ENCODE peak calls at places on chromosomes 2 and 18, in six cellular contexts. L is spleen, D is sigmoid colon, P is stomach, O is prostate gland, H is H1. S is an unnamed sample.

GRCh38 chr18:79851489-79851888 is 53.8 kb downstream of the KCNG2 start:
- DNase-seq in D (no peak), L (peak; percentile 14), P (no peak), O (no peak), H (peak; percentile 7), S (no peak)

GRCh38 chr2:98346259-98347236 is at the start of gene CNGA3:
- DNase-seq in H (peak; percentile 85), D (no peak), L (no peak), O (no peak), P (no peak), S (no peak)

GRCh38 chr2:119011910-119012209 is 69.9 kb downstream of the MARCO start:
- DNase-seq in H (no peak), O (no peak), P (no peak), D (no peak), L (no peak), S (no peak)

GRCh38 chr18:37778417-37779165 is 213.0 kb upstream of the CELF4 start:
- DNase-seq in O (peak; percentile 14), D (no peak), H (peak; percentile 97), P (peak; percentile 46), L (peak; percentile 82), S (peak; percentile 53)

GRCh38 chr2:43222472-43223146 is 3.8 kb downstream of the ZFP36L2 start:
- DNase-seq in P (no peak), D (no peak), L (peak; percentile 45), H (no peak), O (no peak), S (no peak)

GRCh38 chr2:3335001-3335400 is 42.6 kb downstream of the EIPR1 start:
- DNase-seq in D (no peak), P (no peak), H (no peak), O (no peak), L (peak; percentile 34), S (no peak)

GRCh38 chr2:160075171-160075570 is 12.8 kb upstream of the PLA2R1 start:
- DNase-seq in O (no peak), D (no peak), P (peak; percentile 32), H (no peak), L (no peak), S (no peak)

GRCh38 chr18:78239090-78239457 is 740.5 kb upstream of the SALL3 start:
- DNase-seq in O (no peak), L (no peak), D (no peak), P (no peak), H (no peak), S (no peak)

GRCh38 chr18:10791141-10791808 is 265.4 kb downstream of the NAPG start:
- DNase-seq in O (no peak), D (peak; percentile 81), P (no peak), H (no peak), L (no peak), S (no peak)

GRCh38 chr2:43059183-43059897 is 167.1 kb downstream of the ZFP36L2 start:
- DNase-seq in H (no peak), L (peak; percentile 75), O (peak; percentile 56), P (no peak), D (peak; percentile 93), S (peak; percentile 47)

DNA sequence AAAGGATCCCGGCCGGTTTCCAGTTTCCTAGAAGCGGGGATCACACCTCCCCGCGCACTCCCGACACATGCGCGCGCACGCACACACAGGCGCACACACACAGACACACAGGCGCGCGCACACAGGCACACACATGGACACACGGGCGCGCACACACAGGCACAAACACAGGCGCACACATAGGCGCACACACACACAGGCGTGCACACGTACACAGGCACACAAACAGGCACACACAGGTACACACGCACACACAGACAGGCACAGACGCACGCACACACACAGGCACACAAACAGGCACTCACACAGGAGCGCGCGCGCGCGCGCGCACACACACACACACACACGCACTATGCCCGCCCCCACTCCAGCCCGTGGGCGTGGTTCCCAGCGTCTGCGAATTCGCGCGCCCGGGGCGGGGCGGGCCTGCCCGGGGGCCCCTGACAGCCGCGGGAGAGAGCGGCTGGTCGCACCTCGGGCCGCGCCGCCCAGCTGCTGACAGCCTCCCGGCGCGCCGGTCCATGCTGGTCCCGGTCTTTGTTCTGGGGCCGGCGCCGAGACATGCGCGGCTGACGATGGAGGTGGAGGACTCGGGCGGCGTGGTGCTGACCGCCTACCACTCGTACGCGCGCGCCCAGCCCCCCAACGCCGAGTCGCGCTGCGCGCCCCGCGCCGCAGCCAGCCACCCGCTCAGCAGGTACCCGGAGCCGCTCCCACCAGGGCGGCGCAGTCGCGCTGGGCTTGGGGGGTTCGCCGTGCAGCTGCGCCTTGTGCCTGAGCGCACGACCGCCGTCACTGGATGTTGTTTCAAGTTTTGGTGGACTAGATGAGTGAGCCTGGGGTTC is at the start of gene ARHGAP28:
- DNase-seq in L (peak; percentile 87), P (peak; percentile 70), D (peak; percentile 89), O (peak; percentile 66), H (peak; percentile 83), S (peak; percentile 25)
- TF ChIP-seq POLR2A in L (peak; percentile 75), P (no peak), D (no peak), O (peak; percentile 35), H (peak; percentile 77), S (no peak)

DNA sequence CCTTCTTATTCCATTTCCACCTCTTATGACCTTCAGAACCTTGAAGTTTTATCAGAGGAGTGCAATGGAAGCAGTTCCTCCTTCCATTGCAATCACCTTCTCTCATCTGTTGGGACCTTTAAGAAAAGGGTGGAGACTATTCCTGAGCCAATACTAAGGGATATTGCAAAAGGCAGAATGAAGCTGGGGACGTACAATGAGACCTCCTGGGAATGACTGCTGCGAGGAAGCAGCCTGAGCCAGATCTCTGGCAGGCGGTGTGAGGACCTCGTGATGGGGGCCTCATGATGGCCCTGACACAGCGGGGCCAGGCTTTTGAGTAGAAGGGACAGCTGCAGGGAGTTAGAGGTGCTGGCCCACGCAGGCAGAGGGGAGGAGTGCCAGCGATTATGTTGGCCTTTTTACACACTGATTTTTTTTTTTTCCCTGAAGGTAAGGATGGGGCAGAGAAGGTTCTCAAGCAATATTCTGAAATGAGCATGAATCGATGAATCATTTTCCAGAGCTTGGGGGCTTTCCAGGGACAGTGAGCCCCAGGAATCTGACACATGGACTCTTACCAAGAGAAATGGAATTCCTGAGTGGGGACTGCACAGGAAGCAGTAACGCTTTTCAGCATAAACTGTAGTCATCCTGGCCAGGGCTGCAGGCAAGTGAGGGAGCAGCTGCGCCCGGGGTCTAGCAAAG is 40.0 kb upstream of the LAPTM4A start:
- DNase-seq in P (no peak), D (peak; percentile 94), H (no peak), L (no peak), O (no peak), S (no peak)
- TF ChIP-seq POLR2AphosphoS5 in P (peak; percentile 24), D (peak; percentile 19), H (no peak), L (no peak), O (no peak), S (no peak)

GRCh38 chr2:70086278-70086837 is 919 bp upstream of the PCBP1 start:
- DNase-seq in O (peak; percentile 58), L (peak; percentile 95), D (peak; percentile 87), P (peak; percentile 68), H (peak; percentile 80), S (no peak)
- TF ChIP-seq POLR2A in O (no peak), L (no peak), D (no peak), P (no peak), H (no peak), S (peak; percentile 88)

GRCh38 chr2:109497911-109498870 is 115.6 kb downstream of the SEPTIN10 start:
- DNase-seq in D (no peak), P (no peak), H (no peak), L (no peak), O (no peak), S (no peak)

GRCh38 chr2:109497447-109497846 is 116.3 kb downstream of the SEPTIN10 start:
- DNase-seq in P (no peak), H (no peak), D (no peak), O (no peak), L (no peak), S (no peak)

GRCh38 chr2:109493176-109493935 is 120.4 kb downstream of the SEPTIN10 start:
- DNase-seq in O (no peak), D (no peak), P (no peak), H (no peak), L (no peak), S (no peak)

GRCh38 chr2:109494351-109494750 is 119.4 kb downstream of the SEPTIN10 start:
- DNase-seq in D (no peak), P (peak; percentile 47), L (no peak), O (no peak), H (no peak), S (no peak)

GRCh38 chr2:109494842-109495241 is 118.9 kb downstream of the SEPTIN10 start:
- DNase-seq in O (no peak), H (no peak), L (no peak), D (no peak), P (peak; percentile 62), S (no peak)
- TF ChIP-seq POLR2AphosphoS5 in O (no peak), H (no peak), L (no peak), D (no peak), P (no peak), S (no peak)

DNA sequence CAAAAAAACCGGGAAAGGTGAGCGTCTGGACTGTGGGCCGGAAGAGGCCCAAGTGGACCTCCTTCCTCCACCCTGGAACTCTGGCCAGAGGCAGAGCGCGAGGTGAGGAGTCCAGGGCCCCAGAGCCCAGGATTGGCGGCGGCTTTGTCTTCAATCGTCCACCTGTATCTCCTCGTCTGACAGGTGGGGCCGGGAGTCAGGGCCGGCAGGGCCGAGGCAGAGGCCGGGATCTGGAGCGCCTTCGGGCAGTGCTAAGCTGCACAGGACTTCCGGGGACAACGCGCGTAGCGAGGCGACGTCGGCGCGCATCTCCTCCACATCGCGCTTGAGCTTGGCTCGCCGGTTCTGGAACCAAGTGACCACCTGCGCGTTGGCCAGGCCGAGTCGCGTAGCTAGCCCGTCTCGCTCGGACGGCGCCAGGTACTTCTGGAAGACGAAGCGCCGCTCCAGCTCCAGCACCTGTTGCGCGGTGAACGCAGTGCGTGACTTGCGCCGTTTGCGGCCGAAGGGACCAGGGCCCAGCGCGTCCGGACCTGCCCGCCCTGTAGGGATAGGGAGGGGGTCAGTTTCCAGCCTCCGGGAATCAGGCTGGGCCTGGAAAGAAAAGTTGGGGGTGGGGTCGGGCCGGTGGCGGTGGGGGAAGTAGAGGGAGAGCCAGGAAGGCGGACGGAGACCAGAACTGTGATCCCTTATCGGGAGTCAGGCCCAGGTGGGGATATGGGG is 1.5 kb downstream of the LBX2 start:
- DNase-seq in H (peak; percentile 79), D (no peak), O (no peak), L (peak; percentile 83), P (peak; percentile 34), S (no peak)
- TF ChIP-seq POLR2A in H (no peak), D (no peak), O (no peak), L (no peak), P (no peak), S (no peak)

GRCh38 chr18:55301196-55301540 is 286.8 kb downstream of the TCF4 start:
- DNase-seq in L (no peak), O (no peak), D (no peak), H (no peak), P (no peak), S (no peak)

GRCh38 chr18:55302337-55302833 is 285.6 kb downstream of the TCF4 start:
- DNase-seq in O (no peak), L (no peak), D (no peak), H (no peak), P (no peak), S (no peak)

GRCh38 chr18:55301836-55302235 is 286.2 kb downstream of the TCF4 start:
- DNase-seq in O (no peak), H (no peak), P (no peak), L (no peak), D (no peak), S (no peak)

GRCh38 chr18:55296761-55297160 is 291.2 kb downstream of the TCF4 start:
- DNase-seq in P (no peak), L (no peak), O (no peak), H (no peak), D (no peak), S (no peak)

GRCh38 chr18:55300469-55301195 is 287.4 kb downstream of the TCF4 start:
- DNase-seq in P (no peak), L (no peak), O (no peak), H (no peak), D (no peak), S (no peak)
- TF ChIP-seq POLR2AphosphoS5 in P (no peak), L (no peak), O (no peak), H (no peak), D (no peak), S (no peak)

GRCh38 chr2:193520709-193521458 is 1326.2 kb upstream of the TMEFF2 start:
- DNase-seq in H (no peak), O (no peak), L (no peak), D (no peak), P (no peak), S (no peak)
- TF ChIP-seq POLR2A in H (no peak), O (no peak), L (no peak), D (no peak), P (no peak), S (no peak)

S was measured in GM12891.